ENCODE peak calls at places on chromosomes 3 and 15, in four cellular contexts. One of them, this sample, is unnamed. For H3K9me3, the result is how much of the 10 kb centered on the place peaks cover.

GRCh38 chr3:57110797-57111196 is 50.3 kb downstream of the SPATA12 start:
- DNase-seq in CD8-positive, alpha-beta memory T cell: no peak
- DNase-seq in T-helper 17 cell: no peak
- DNase-seq in CD4-positive, alpha-beta memory T cell: no peak
- DNase-seq in this sample: no peak

GRCh38 chr3:100260081-100260684 is 609 bp upstream of the TBC1D23 start:
- DNase-seq in CD8-positive, alpha-beta memory T cell: no peak
- DNase-seq in T-helper 17 cell: no peak
- DNase-seq in CD4-positive, alpha-beta memory T cell: no peak
- DNase-seq in this sample: no peak

GRCh38 chr15:40932625-40933519 is 3.7 kb downstream of the DLL4 start:
- DNase-seq in CD8-positive, alpha-beta memory T cell: no peak
- DNase-seq in T-helper 17 cell: no peak
- DNase-seq in CD4-positive, alpha-beta memory T cell: no peak
- DNase-seq in this sample: no peak

GRCh38 chr3:39409514-39410136 is 3.1 kb downstream of the RPSA start:
- DNase-seq in CD8-positive, alpha-beta memory T cell: no peak
- DNase-seq in T-helper 17 cell: no peak
- DNase-seq in CD4-positive, alpha-beta memory T cell: no peak
- DNase-seq in this sample: no peak

GRCh38 chr3:161409069-161409468 is 37.8 kb upstream of the SPTSSB start:
- DNase-seq in CD8-positive, alpha-beta memory T cell: no peak
- DNase-seq in T-helper 17 cell: no peak
- DNase-seq in CD4-positive, alpha-beta memory T cell: peak
- DNase-seq in this sample: no peak

GRCh38 chr3:15708882-15709677 is 88.7 kb downstream of the ANKRD28 start:
- DNase-seq in CD8-positive, alpha-beta memory T cell: no peak
- DNase-seq in T-helper 17 cell: no peak
- DNase-seq in CD4-positive, alpha-beta memory T cell: no peak
- DNase-seq in this sample: no peak

GRCh38 chr3:5022966-5023776 is 43.9 kb downstream of the BHLHE40 start:
- DNase-seq in CD8-positive, alpha-beta memory T cell: no peak
- DNase-seq in T-helper 17 cell: no peak
- DNase-seq in CD4-positive, alpha-beta memory T cell: no peak
- DNase-seq in this sample: no peak

GRCh38 chr15:40992241-40992741 is 39.0 kb downstream of the CHAC1 start:
- DNase-seq in CD8-positive, alpha-beta memory T cell: no peak
- DNase-seq in T-helper 17 cell: no peak
- DNase-seq in CD4-positive, alpha-beta memory T cell: no peak
- DNase-seq in this sample: no peak

GRCh38 chr15:75468908-75469307 is 17.4 kb upstream of the SIN3A start:
- DNase-seq in CD8-positive, alpha-beta memory T cell: no peak
- DNase-seq in T-helper 17 cell: no peak
- DNase-seq in CD4-positive, alpha-beta memory T cell: no peak
- DNase-seq in this sample: no peak

GRCh38 chr3:135107043-135107442 is 312.0 kb downstream of the EPHB1 start:
- DNase-seq in CD8-positive, alpha-beta memory T cell: no peak
- DNase-seq in T-helper 17 cell: no peak
- DNase-seq in CD4-positive, alpha-beta memory T cell: no peak
- DNase-seq in this sample: no peak

GRCh38 chr15:60591491-60592385 is 112.8 kb upstream of the ICE2 start:
- DNase-seq in CD8-positive, alpha-beta memory T cell: peak
- DNase-seq in T-helper 17 cell: peak
- DNase-seq in CD4-positive, alpha-beta memory T cell: peak
- DNase-seq in this sample: no peak

DNA sequence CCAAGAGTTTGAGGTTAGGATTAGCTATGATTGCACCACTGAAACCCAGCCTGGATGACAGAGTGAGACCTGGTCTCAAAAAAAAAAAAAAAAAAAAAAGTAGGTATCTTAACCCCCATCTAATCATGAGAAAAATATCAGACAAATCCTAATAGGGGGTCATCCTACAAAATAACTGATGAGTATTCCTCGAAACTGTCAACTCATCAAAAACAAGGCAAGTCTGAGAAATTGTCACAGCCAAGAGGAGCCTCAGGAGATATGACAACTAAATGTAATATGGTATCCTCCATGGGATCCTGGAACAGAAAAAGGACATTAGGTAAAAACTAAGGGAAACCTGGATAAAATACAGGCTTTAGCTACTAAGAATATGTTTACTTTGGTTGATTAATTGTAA is 70.6 kb downstream of the LRRC49 start:
- DNase-seq in CD8-positive, alpha-beta memory T cell: no peak
- DNase-seq in T-helper 17 cell: no peak
- DNase-seq in CD4-positive, alpha-beta memory T cell: no peak
- DNase-seq in this sample: no peak
- H3K9me3 ChIP-seq in CD8-positive, alpha-beta memory T cell: under half
- H3K9me3 ChIP-seq in T-helper 17 cell: under half
- H3K9me3 ChIP-seq in CD4-positive, alpha-beta memory T cell: under half
- H3K9me3 ChIP-seq in this sample: under half

GRCh38 chr3:136916200-136916599 is 41.6 kb upstream of the IL20RB start:
- DNase-seq in CD8-positive, alpha-beta memory T cell: no peak
- DNase-seq in T-helper 17 cell: no peak
- DNase-seq in CD4-positive, alpha-beta memory T cell: no peak
- DNase-seq in this sample: no peak
- H3K9me3 ChIP-seq in CD8-positive, alpha-beta memory T cell: under half
- H3K9me3 ChIP-seq in T-helper 17 cell: under half
- H3K9me3 ChIP-seq in CD4-positive, alpha-beta memory T cell: under half
- H3K9me3 ChIP-seq in this sample: under half

DNA sequence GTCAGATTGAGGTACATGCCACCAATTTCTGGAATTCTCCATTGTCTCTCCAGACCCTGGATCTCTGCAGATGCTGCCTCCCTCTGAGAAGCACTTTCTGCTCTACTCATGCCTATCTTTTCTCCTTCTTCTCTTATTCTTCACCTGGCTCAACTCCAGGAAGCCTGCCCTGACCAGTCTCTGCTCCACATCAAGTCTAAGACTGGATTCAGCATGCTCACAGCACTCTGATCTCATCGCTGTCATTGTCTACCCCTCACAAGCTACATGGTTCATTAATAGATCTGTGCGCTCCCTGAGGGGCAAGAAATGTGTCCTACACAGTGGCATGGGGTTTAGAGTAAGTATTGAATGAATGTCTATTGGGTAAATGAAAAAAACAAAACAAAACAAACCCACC is 38.7 kb downstream of the CCR4 start:
- DNase-seq in CD8-positive, alpha-beta memory T cell: no peak
- DNase-seq in T-helper 17 cell: no peak
- DNase-seq in CD4-positive, alpha-beta memory T cell: no peak
- DNase-seq in this sample: no peak
- H3K9me3 ChIP-seq in CD8-positive, alpha-beta memory T cell: under half
- H3K9me3 ChIP-seq in T-helper 17 cell: under half
- H3K9me3 ChIP-seq in CD4-positive, alpha-beta memory T cell: under half
- H3K9me3 ChIP-seq in this sample: under half

DNA sequence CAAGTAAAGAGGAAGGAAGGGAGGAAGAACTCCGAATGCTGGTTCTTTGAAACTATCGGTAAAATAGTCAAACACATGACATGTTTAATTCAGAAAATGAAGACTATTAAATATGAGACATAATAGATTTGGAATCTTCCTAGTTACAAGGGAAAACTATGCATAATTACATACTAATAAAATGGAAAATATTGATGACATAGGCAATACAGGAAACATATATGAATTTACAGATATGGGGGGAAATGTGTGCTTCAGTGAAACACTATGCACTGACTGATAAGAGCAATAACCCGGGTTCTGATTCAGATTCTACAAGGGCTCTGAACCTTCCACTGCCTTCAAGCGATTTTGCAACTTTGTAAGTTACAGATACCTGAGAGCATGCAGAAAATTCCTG is 185.9 kb downstream of the PDE8A start:
- DNase-seq in CD8-positive, alpha-beta memory T cell: no peak
- DNase-seq in T-helper 17 cell: no peak
- DNase-seq in CD4-positive, alpha-beta memory T cell: no peak
- DNase-seq in this sample: no peak
- H3K9me3 ChIP-seq in CD8-positive, alpha-beta memory T cell: under half
- H3K9me3 ChIP-seq in T-helper 17 cell: under half
- H3K9me3 ChIP-seq in CD4-positive, alpha-beta memory T cell: under half
- H3K9me3 ChIP-seq in this sample: under half

This sample was measured in effector memory CD4-positive, alpha-beta T cell.